ENCODE peak calls at places on chromosomes 16 and 17, in nine cellular contexts. O, V, T, X, R, U, D, E and H are unnamed samples.

GRCh38 chr17:35536664-35537160 is 766 bp downstream of the SLFN12L start:
- DNase-seq in O (no peak), V (no peak), T (no peak), X (no peak), R (no peak), U (no peak), D (no peak), E (no peak), H (no peak)

GRCh38 chr16:73616186-73616585 is 568.3 kb upstream of the ZFHX3 start:
- DNase-seq in O (no peak), V (no peak), T (no peak), X (no peak), R (no peak), U (no peak), D (no peak), E (no peak), H (no peak)

GRCh38 chr17:29251969-29252866 is 5.6 kb downstream of the CRYBA1 start:
- DNase-seq in O (no peak), V (no peak), T (peak), X (peak), R (no peak), U (no peak), D (no peak), E (no peak), H (peak)

GRCh38 chr17:31571124-31571892 is 179.8 kb downstream of the RAB11FIP4 start:
- DNase-seq in O (no peak), V (no peak), T (peak), X (no peak), R (no peak), U (no peak), D (peak), E (no peak), H (peak)

GRCh38 chr16:1920727-1921155 is 2.5 kb upstream of the HS3ST6 start:
- DNase-seq in O (no peak), V (no peak), T (peak), X (no peak), R (no peak), U (peak), D (no peak), E (peak), H (peak)

GRCh38 chr16:83847371-83848225 is 39.8 kb downstream of the HSBP1 start:
- DNase-seq in O (no peak), V (no peak), T (no peak), X (peak), R (no peak), U (no peak), D (no peak), E (no peak), H (no peak)

GRCh38 chr16:55003916-55004315 is 73.3 kb downstream of the IRX5 start:
- DNase-seq in O (no peak), V (no peak), T (no peak), X (no peak), R (no peak), U (no peak), D (no peak), E (no peak), H (peak)

GRCh38 chr16:71956500-71956899 is 43.7 kb downstream of the PKD1L3 start:
- DNase-seq in O (no peak), V (no peak), T (no peak), X (no peak), R (no peak), U (no peak), D (no peak), E (no peak), H (no peak)

GRCh38 chr17:1197781-1198490 is 18.2 kb upstream of the ABR start:
- DNase-seq in O (peak), V (peak), T (no peak), X (peak), R (no peak), U (no peak), D (no peak), E (no peak), H (peak)